ENCODE peak calls at places on chromosome 1, in nine cellular contexts. One of them, this sample, is unnamed.

GRCh38 chr1:94382163-94382562 is 36.0 kb upstream of the ABCD3 start:
- DNase-seq in GM12865: no peak
- DNase-seq in sigmoid colon: no peak
- DNase-seq in T-helper 2 cell: no peak
- DNase-seq in stimulated activated CD8-positive, alpha-beta memory T cell treated with anti-CD3 and anti-CD28 coated beads, Interleukin-15, amount 100 ng/mL, for 1 hour: no peak
- DNase-seq in adipocyte: no peak
- DNase-seq in AG08396: no peak
- DNase-seq in HAP-1: no peak
- DNase-seq in NCI-H1092: no peak
- DNase-seq in this sample: no peak

GRCh38 chr1:53411541-53412152 is 47.6 kb upstream of the DMRTB1 start:
- DNase-seq in adipocyte: no peak
- DNase-seq in T-helper 2 cell: no peak
- DNase-seq in AG08396: no peak
- DNase-seq in sigmoid colon: peak
- DNase-seq in NCI-H1092: no peak
- DNase-seq in GM12865: no peak
- DNase-seq in HAP-1: no peak
- DNase-seq in stimulated activated CD8-positive, alpha-beta memory T cell treated with anti-CD3 and anti-CD28 coated beads, Interleukin-15, amount 100 ng/mL, for 1 hour: no peak
- DNase-seq in this sample: no peak

GRCh38 chr1:114208659-114209215 is 55.1 kb upstream of the SYT6 start:
- DNase-seq in AG08396: no peak
- DNase-seq in stimulated activated CD8-positive, alpha-beta memory T cell treated with anti-CD3 and anti-CD28 coated beads, Interleukin-15, amount 100 ng/mL, for 1 hour: no peak
- DNase-seq in T-helper 2 cell: no peak
- DNase-seq in HAP-1: no peak
- DNase-seq in NCI-H1092: no peak
- DNase-seq in adipocyte: no peak
- DNase-seq in GM12865: no peak
- DNase-seq in sigmoid colon: no peak
- DNase-seq in this sample: no peak

GRCh38 chr1:172912765-172913260 is 137.9 kb downstream of the TNFSF18 start:
- DNase-seq in adipocyte: no peak
- DNase-seq in T-helper 2 cell: no peak
- DNase-seq in sigmoid colon: no peak
- DNase-seq in GM12865: no peak
- DNase-seq in HAP-1: no peak
- DNase-seq in AG08396: no peak
- DNase-seq in stimulated activated CD8-positive, alpha-beta memory T cell treated with anti-CD3 and anti-CD28 coated beads, Interleukin-15, amount 100 ng/mL, for 1 hour: no peak
- DNase-seq in NCI-H1092: no peak
- DNase-seq in this sample: no peak

GRCh38 chr1:55334140-55334539 is 119.0 kb upstream of the USP24 start:
- DNase-seq in stimulated activated CD8-positive, alpha-beta memory T cell treated with anti-CD3 and anti-CD28 coated beads, Interleukin-15, amount 100 ng/mL, for 1 hour: no peak
- DNase-seq in AG08396: no peak
- DNase-seq in T-helper 2 cell: no peak
- DNase-seq in NCI-H1092: no peak
- DNase-seq in adipocyte: no peak
- DNase-seq in HAP-1: no peak
- DNase-seq in sigmoid colon: no peak
- DNase-seq in GM12865: no peak
- DNase-seq in this sample: no peak

GRCh38 chr1:34115233-34115632 is 49.8 kb downstream of the CSMD2 start:
- DNase-seq in adipocyte: no peak
- DNase-seq in AG08396: no peak
- DNase-seq in HAP-1: no peak
- DNase-seq in stimulated activated CD8-positive, alpha-beta memory T cell treated with anti-CD3 and anti-CD28 coated beads, Interleukin-15, amount 100 ng/mL, for 1 hour: no peak
- DNase-seq in T-helper 2 cell: no peak
- DNase-seq in NCI-H1092: no peak
- DNase-seq in sigmoid colon: no peak
- DNase-seq in GM12865: no peak
- DNase-seq in this sample: no peak

GRCh38 chr1:91884459-91885290 is 1.3 kb downstream of the TGFBR3 start:
- DNase-seq in HAP-1: no peak
- DNase-seq in GM12865: peak
- DNase-seq in sigmoid colon: peak
- DNase-seq in adipocyte: peak
- DNase-seq in NCI-H1092: peak
- DNase-seq in stimulated activated CD8-positive, alpha-beta memory T cell treated with anti-CD3 and anti-CD28 coated beads, Interleukin-15, amount 100 ng/mL, for 1 hour: no peak
- DNase-seq in AG08396: no peak
- DNase-seq in T-helper 2 cell: no peak
- DNase-seq in this sample: no peak

GRCh38 chr1:41902125-41902524 is 16.6 kb downstream of the HIVEP3 start:
- DNase-seq in sigmoid colon: no peak
- DNase-seq in GM12865: no peak
- DNase-seq in stimulated activated CD8-positive, alpha-beta memory T cell treated with anti-CD3 and anti-CD28 coated beads, Interleukin-15, amount 100 ng/mL, for 1 hour: no peak
- DNase-seq in NCI-H1092: no peak
- DNase-seq in HAP-1: no peak
- DNase-seq in AG08396: peak
- DNase-seq in T-helper 2 cell: no peak
- DNase-seq in adipocyte: peak
- DNase-seq in this sample: no peak

GRCh38 chr1:18528616-18529015 is 47.9 kb downstream of the KLHDC7A start:
- DNase-seq in NCI-H1092: no peak
- DNase-seq in adipocyte: no peak
- DNase-seq in sigmoid colon: no peak
- DNase-seq in stimulated activated CD8-positive, alpha-beta memory T cell treated with anti-CD3 and anti-CD28 coated beads, Interleukin-15, amount 100 ng/mL, for 1 hour: no peak
- DNase-seq in GM12865: no peak
- DNase-seq in T-helper 2 cell: no peak
- DNase-seq in AG08396: no peak
- DNase-seq in HAP-1: no peak
- DNase-seq in this sample: no peak

GRCh38 chr1:15704526-15705183 is 20.5 kb downstream of the PLEKHM2 start:
- DNase-seq in AG08396: no peak
- DNase-seq in adipocyte: peak
- DNase-seq in HAP-1: no peak
- DNase-seq in sigmoid colon: no peak
- DNase-seq in NCI-H1092: no peak
- DNase-seq in T-helper 2 cell: no peak
- DNase-seq in stimulated activated CD8-positive, alpha-beta memory T cell treated with anti-CD3 and anti-CD28 coated beads, Interleukin-15, amount 100 ng/mL, for 1 hour: no peak
- DNase-seq in GM12865: no peak
- DNase-seq in this sample: no peak

GRCh38 chr1:207025144-207025880 is 7.2 kb downstream of the C1orf116 start:
- DNase-seq in AG08396: peak
- DNase-seq in GM12865: no peak
- DNase-seq in NCI-H1092: no peak
- DNase-seq in HAP-1: no peak
- DNase-seq in sigmoid colon: no peak
- DNase-seq in stimulated activated CD8-positive, alpha-beta memory T cell treated with anti-CD3 and anti-CD28 coated beads, Interleukin-15, amount 100 ng/mL, for 1 hour: no peak
- DNase-seq in adipocyte: peak
- DNase-seq in T-helper 2 cell: no peak
- DNase-seq in this sample: no peak

GRCh38 chr1:231420299-231420958 is 1.7 kb downstream of the EGLN1 start:
- DNase-seq in sigmoid colon: no peak
- DNase-seq in T-helper 2 cell: no peak
- DNase-seq in HAP-1: peak
- DNase-seq in stimulated activated CD8-positive, alpha-beta memory T cell treated with anti-CD3 and anti-CD28 coated beads, Interleukin-15, amount 100 ng/mL, for 1 hour: no peak
- DNase-seq in AG08396: no peak
- DNase-seq in adipocyte: peak
- DNase-seq in GM12865: peak
- DNase-seq in NCI-H1092: peak
- DNase-seq in this sample: no peak

GRCh38 chr1:87435484-87435883 is 106.8 kb downstream of the LMO4 start:
- DNase-seq in sigmoid colon: no peak
- DNase-seq in T-helper 2 cell: no peak
- DNase-seq in AG08396: no peak
- DNase-seq in GM12865: peak
- DNase-seq in HAP-1: no peak
- DNase-seq in stimulated activated CD8-positive, alpha-beta memory T cell treated with anti-CD3 and anti-CD28 coated beads, Interleukin-15, amount 100 ng/mL, for 1 hour: no peak
- DNase-seq in adipocyte: no peak
- DNase-seq in NCI-H1092: no peak
- DNase-seq in this sample: no peak

GRCh38 chr1:31069392-31069791 is 3.9 kb upstream of the PUM1 start:
- DNase-seq in stimulated activated CD8-positive, alpha-beta memory T cell treated with anti-CD3 and anti-CD28 coated beads, Interleukin-15, amount 100 ng/mL, for 1 hour: no peak
- DNase-seq in AG08396: no peak
- DNase-seq in GM12865: no peak
- DNase-seq in HAP-1: no peak
- DNase-seq in NCI-H1092: no peak
- DNase-seq in sigmoid colon: no peak
- DNase-seq in adipocyte: no peak
- DNase-seq in T-helper 2 cell: no peak
- DNase-seq in this sample: no peak

GRCh38 chr1:152964536-152964935 is 5.9 kb upstream of the SPRR4 start:
- DNase-seq in NCI-H1092: no peak
- DNase-seq in GM12865: no peak
- DNase-seq in HAP-1: no peak
- DNase-seq in stimulated activated CD8-positive, alpha-beta memory T cell treated with anti-CD3 and anti-CD28 coated beads, Interleukin-15, amount 100 ng/mL, for 1 hour: no peak
- DNase-seq in sigmoid colon: no peak
- DNase-seq in adipocyte: no peak
- DNase-seq in T-helper 2 cell: no peak
- DNase-seq in AG08396: no peak
- DNase-seq in this sample: no peak

GRCh38 chr1:114219247-114219872 is 65.7 kb upstream of the SYT6 start:
- DNase-seq in stimulated activated CD8-positive, alpha-beta memory T cell treated with anti-CD3 and anti-CD28 coated beads, Interleukin-15, amount 100 ng/mL, for 1 hour: no peak
- DNase-seq in HAP-1: no peak
- DNase-seq in AG08396: peak
- DNase-seq in GM12865: no peak
- DNase-seq in adipocyte: peak
- DNase-seq in NCI-H1092: no peak
- DNase-seq in sigmoid colon: no peak
- DNase-seq in T-helper 2 cell: no peak
- DNase-seq in this sample: no peak

GRCh38 chr1:240033406-240033805 is 58.3 kb upstream of the FMN2 start:
- DNase-seq in NCI-H1092: no peak
- DNase-seq in HAP-1: no peak
- DNase-seq in AG08396: no peak
- DNase-seq in T-helper 2 cell: no peak
- DNase-seq in adipocyte: no peak
- DNase-seq in sigmoid colon: no peak
- DNase-seq in GM12865: no peak
- DNase-seq in stimulated activated CD8-positive, alpha-beta memory T cell treated with anti-CD3 and anti-CD28 coated beads, Interleukin-15, amount 100 ng/mL, for 1 hour: no peak
- DNase-seq in this sample: no peak

GRCh38 chr1:28144203-28145135 is 32.0 kb downstream of the PTAFR start:
- DNase-seq in T-helper 2 cell: no peak
- DNase-seq in HAP-1: no peak
- DNase-seq in sigmoid colon: no peak
- DNase-seq in GM12865: peak
- DNase-seq in adipocyte: peak
- DNase-seq in NCI-H1092: no peak
- DNase-seq in stimulated activated CD8-positive, alpha-beta memory T cell treated with anti-CD3 and anti-CD28 coated beads, Interleukin-15, amount 100 ng/mL, for 1 hour: no peak
- DNase-seq in AG08396: peak
- DNase-seq in this sample: no peak

GRCh38 chr1:200659269-200659668 is 10.4 kb downstream of the DDX59 start:
- DNase-seq in T-helper 2 cell: no peak
- DNase-seq in stimulated activated CD8-positive, alpha-beta memory T cell treated with anti-CD3 and anti-CD28 coated beads, Interleukin-15, amount 100 ng/mL, for 1 hour: no peak
- DNase-seq in sigmoid colon: no peak
- DNase-seq in AG08396: peak
- DNase-seq in HAP-1: no peak
- DNase-seq in GM12865: no peak
- DNase-seq in NCI-H1092: no peak
- DNase-seq in adipocyte: no peak
- DNase-seq in this sample: no peak

GRCh38 chr1:30998887-30999286 is 66.6 kb downstream of the PUM1 start:
- DNase-seq in HAP-1: no peak
- DNase-seq in adipocyte: no peak
- DNase-seq in stimulated activated CD8-positive, alpha-beta memory T cell treated with anti-CD3 and anti-CD28 coated beads, Interleukin-15, amount 100 ng/mL, for 1 hour: no peak
- DNase-seq in NCI-H1092: no peak
- DNase-seq in GM12865: no peak
- DNase-seq in T-helper 2 cell: no peak
- DNase-seq in sigmoid colon: no peak
- DNase-seq in AG08396: no peak
- DNase-seq in this sample: no peak

GRCh38 chr1:210362526-210362925 is 33.8 kb downstream of the HHAT start:
- DNase-seq in HAP-1: no peak
- DNase-seq in sigmoid colon: no peak
- DNase-seq in stimulated activated CD8-positive, alpha-beta memory T cell treated with anti-CD3 and anti-CD28 coated beads, Interleukin-15, amount 100 ng/mL, for 1 hour: no peak
- DNase-seq in AG08396: peak
- DNase-seq in NCI-H1092: no peak
- DNase-seq in adipocyte: peak
- DNase-seq in GM12865: no peak
- DNase-seq in T-helper 2 cell: no peak
- DNase-seq in this sample: no peak

GRCh38 chr1:239868117-239868516 is 223.6 kb upstream of the FMN2 start:
- DNase-seq in stimulated activated CD8-positive, alpha-beta memory T cell treated with anti-CD3 and anti-CD28 coated beads, Interleukin-15, amount 100 ng/mL, for 1 hour: no peak
- DNase-seq in T-helper 2 cell: no peak
- DNase-seq in HAP-1: no peak
- DNase-seq in NCI-H1092: no peak
- DNase-seq in AG08396: no peak
- DNase-seq in adipocyte: no peak
- DNase-seq in GM12865: no peak
- DNase-seq in sigmoid colon: no peak
- DNase-seq in this sample: no peak

GRCh38 chr1:223659711-223660110 is 5.8 kb downstream of the CAPN8 start:
- DNase-seq in HAP-1: no peak
- DNase-seq in stimulated activated CD8-positive, alpha-beta memory T cell treated with anti-CD3 and anti-CD28 coated beads, Interleukin-15, amount 100 ng/mL, for 1 hour: no peak
- DNase-seq in T-helper 2 cell: no peak
- DNase-seq in adipocyte: no peak
- DNase-seq in GM12865: no peak
- DNase-seq in AG08396: no peak
- DNase-seq in sigmoid colon: no peak
- DNase-seq in NCI-H1092: no peak
- DNase-seq in this sample: no peak

GRCh38 chr1:234955107-234955731 is 173.4 kb downstream of the TOMM20 start:
- DNase-seq in NCI-H1092: no peak
- DNase-seq in stimulated activated CD8-positive, alpha-beta memory T cell treated with anti-CD3 and anti-CD28 coated beads, Interleukin-15, amount 100 ng/mL, for 1 hour: no peak
- DNase-seq in GM12865: peak
- DNase-seq in T-helper 2 cell: no peak
- DNase-seq in HAP-1: no peak
- DNase-seq in adipocyte: no peak
- DNase-seq in AG08396: no peak
- DNase-seq in sigmoid colon: peak
- DNase-seq in this sample: no peak

GRCh38 chr1:183310753-183311465 is 107.3 kb downstream of the NMNAT2 start:
- DNase-seq in sigmoid colon: no peak
- DNase-seq in HAP-1: no peak
- DNase-seq in AG08396: no peak
- DNase-seq in stimulated activated CD8-positive, alpha-beta memory T cell treated with anti-CD3 and anti-CD28 coated beads, Interleukin-15, amount 100 ng/mL, for 1 hour: no peak
- DNase-seq in NCI-H1092: no peak
- DNase-seq in T-helper 2 cell: no peak
- DNase-seq in adipocyte: no peak
- DNase-seq in GM12865: no peak
- DNase-seq in this sample: peak